ENCODE peak calls at places on chromosomes 6 and 20, in six cellular contexts. J is prostate gland, C is cardiac fibroblast, I is HCT116, E is natural killer cell, R is RWPE1. Z is an unnamed sample.

GRCh38 chr6:134080171-134080795 is 27.9 kb upstream of the SLC2A12 start:
- DNase-seq in I (no peak), E (no peak), C (no peak), J (no peak), R (peak; percentile 11), Z (no peak)

GRCh38 chr6:151239603-151240035 is at the start of gene AKAP12:
- DNase-seq in I (no peak), R (no peak), J (no peak), E (no peak), C (peak; percentile 63), Z (no peak)

GRCh38 chr6:155273438-155273837 is 9.6 kb downstream of the CLDN20 start:
- DNase-seq in J (no peak), E (no peak), C (peak; percentile 88), I (no peak), R (peak; percentile 24), Z (no peak)

GRCh38 chr6:13741358-13741757 is 29.7 kb upstream of the RANBP9 start:
- DNase-seq in C (no peak), I (no peak), R (no peak), J (no peak), E (no peak), Z (no peak)

GRCh38 chr6:169911264-169912263 is 160.1 kb downstream of the ERMARD start:
- DNase-seq in I (no peak), J (no peak), C (no peak), E (no peak), R (no peak), Z (no peak)

GRCh38 chr20:35042268-35042667 is 50.3 kb downstream of the TRPC4AP start:
- DNase-seq in C (no peak), E (no peak), J (no peak), R (no peak), I (no peak), Z (no peak)

GRCh38 chr6:147161974-147162495 is 42.2 kb upstream of the STXBP5 start:
- DNase-seq in I (no peak), C (peak; percentile 81), J (no peak), R (peak; percentile 60), E (no peak), Z (no peak)

GRCh38 chr6:18280084-18280483 is 15.8 kb upstream of the DEK start:
- DNase-seq in J (no peak), I (no peak), E (no peak), C (no peak), R (peak; percentile 54), Z (no peak)

GRCh38 chr6:37077459-37078296 is 72.2 kb downstream of the FGD2 start:
- DNase-seq in R (peak; percentile 40), J (peak; percentile 14), E (no peak), C (peak; percentile 97), I (no peak), Z (no peak)

GRCh38 chr20:63466861-63467260 is 5.6 kb downstream of the KCNQ2 start:
- DNase-seq in I (no peak), C (no peak), R (no peak), E (no peak), J (no peak), Z (no peak)

GRCh38 chr6:119602215-119603178 is 252.9 kb upstream of the MAN1A1 start:
- DNase-seq in E (no peak), I (no peak), J (no peak), R (peak; percentile 76), C (peak; percentile 30), Z (no peak)

GRCh38 chr20:61988665-61989064 is 77.0 kb downstream of the TAF4 start:
- DNase-seq in E (no peak), R (no peak), J (no peak), I (no peak), C (no peak), Z (no peak)

GRCh38 chr20:23686046-23686750 is 2.6 kb downstream of the CST4 start:
- DNase-seq in J (no peak), C (no peak), I (no peak), E (no peak), R (no peak), Z (no peak)

GRCh38 chr20:41436679-41437078 is 70.1 kb upstream of the EMILIN3 start:
- DNase-seq in R (no peak), J (no peak), E (no peak), C (peak; percentile 58), I (no peak), Z (no peak)

GRCh38 chr6:42889815-42890214 is 10.4 kb downstream of the RPL7L1 start:
- DNase-seq in J (no peak), R (no peak), C (no peak), E (no peak), I (no peak), Z (no peak)

GRCh38 chr6:16319813-16320532 is 81.6 kb downstream of the GMPR start:
- DNase-seq in E (peak; percentile 63), C (peak; percentile 89), I (peak; percentile 59), J (peak; percentile 63), R (peak; percentile 74), Z (no peak)

GRCh38 chr20:62258499-62259293 is 20.4 kb downstream of the OSBPL2 start:
- DNase-seq in J (no peak), I (no peak), C (peak; percentile 71), E (no peak), R (peak; percentile 47), Z (no peak)

GRCh38 chr6:131182991-131183425 is 47.7 kb downstream of the AKAP7 start:
- DNase-seq in C (peak; percentile 65), E (no peak), J (no peak), I (no peak), R (no peak), Z (no peak)

GRCh38 chr6:74605942-74606341 is 599.9 kb downstream of the COL12A1 start:
- DNase-seq in I (no peak), R (no peak), J (no peak), E (no peak), C (no peak), Z (no peak)

GRCh38 chr6:36230376-36230775 is 33.8 kb downstream of the BRPF3 start:
- DNase-seq in J (no peak), C (no peak), I (no peak), E (no peak), R (peak; percentile 34), Z (no peak)

GRCh38 chr6:123016431-123017110 is 20.5 kb downstream of the CLVS2 start:
- DNase-seq in I (no peak), E (no peak), R (no peak), C (no peak), J (no peak), Z (no peak)

GRCh38 chr6:57301755-57302154 is 15.7 kb upstream of the PRIM2 start:
- DNase-seq in R (no peak), I (no peak), J (no peak), C (no peak), E (no peak), Z (no peak)

GRCh38 chr6:170174771-170175643 is 115.9 kb downstream of the DLL1 start:
- DNase-seq in R (no peak), E (peak; percentile 17), I (no peak), J (peak; percentile 5), C (no peak), Z (no peak)

GRCh38 chr6:21909321-21909720 is 315.8 kb downstream of the SOX4 start:
- DNase-seq in C (no peak), J (no peak), E (no peak), R (peak; percentile 26), I (no peak), Z (no peak)

GRCh38 chr20:10761786-10762185 is 88.0 kb upstream of the JAG1 start:
- DNase-seq in E (no peak), I (no peak), R (peak; percentile 18), C (peak; percentile 75), J (no peak), Z (no peak)

GRCh38 chr6:29955783-29956182 is 13.5 kb downstream of the HLA-A start:
- DNase-seq in I (no peak), R (no peak), J (no peak), E (no peak), C (no peak), Z (no peak)

GRCh38 chr20:14234666-14235295 is 102.6 kb downstream of the FLRT3 start:
- DNase-seq in R (peak; percentile 41), C (peak; percentile 15), J (no peak), E (no peak), I (no peak), Z (no peak)

GRCh38 chr6:127120787-127121636 is 2.5 kb downstream of the RSPO3 start:
- DNase-seq in I (peak; percentile 63), E (no peak), R (peak; percentile 57), J (peak; percentile 36), C (peak; percentile 81), Z (peak; percentile 48)
- TF ChIP-seq CTCF in I (peak; percentile 70), E (no peak), R (peak; percentile 43), J (peak; percentile 63), C (peak; percentile 88), Z (peak; percentile 98)

GRCh38 chr6:24893342-24893850 is 42.4 kb downstream of the RIPOR2 start:
- DNase-seq in R (no peak), C (no peak), E (no peak), J (no peak), I (no peak), Z (no peak)

GRCh38 chr6:24891004-24891403 is 44.8 kb downstream of the RIPOR2 start:
- DNase-seq in R (no peak), I (no peak), E (no peak), C (no peak), J (no peak), Z (no peak)

GRCh38 chr6:24887520-24887919 is 48.2 kb downstream of the RIPOR2 start:
- DNase-seq in E (no peak), I (no peak), C (no peak), J (no peak), R (no peak), Z (no peak)

GRCh38 chr6:24890471-24890870 is 45.3 kb downstream of the RIPOR2 start:
- DNase-seq in C (no peak), I (no peak), J (no peak), E (no peak), R (no peak), Z (no peak)

GRCh38 chr6:24888967-24889366 is 46.8 kb downstream of the RIPOR2 start:
- DNase-seq in J (no peak), I (no peak), E (no peak), R (no peak), C (no peak), Z (no peak)
- TF ChIP-seq CTCF in J (no peak), I (no peak), E (no peak), R (no peak), C (no peak), Z (no peak)

DNA sequence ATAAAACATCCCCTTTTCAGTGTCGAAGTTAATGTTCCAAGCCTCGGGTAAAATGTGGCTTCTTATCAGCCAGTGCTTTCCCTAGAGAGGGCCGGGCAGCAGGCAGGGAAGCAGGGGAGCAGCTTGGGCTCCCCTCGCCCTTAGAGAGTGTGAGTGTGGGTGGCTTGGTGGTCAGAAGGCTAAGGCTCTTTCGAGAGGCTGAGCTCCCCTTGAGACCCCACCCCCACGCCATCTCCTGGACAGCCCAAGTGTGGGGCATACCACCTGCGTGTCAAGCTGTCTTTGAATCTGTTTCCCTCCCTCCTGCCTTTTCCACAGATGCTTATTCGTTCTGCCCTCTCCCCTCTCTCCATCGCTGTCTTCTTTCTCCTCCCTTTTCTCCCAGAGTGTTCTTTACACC is 95.1 kb upstream of the FOXP4 start:
- DNase-seq in R (no peak), E (no peak), J (no peak), C (no peak), I (no peak), Z (no peak)
- TF ChIP-seq CTCF in R (no peak), E (no peak), J (no peak), C (peak; percentile 6), I (peak; percentile 33), Z (peak; percentile 6)

GRCh38 chr6:26258199-26258977 is 106.6 kb upstream of the BTN3A2 start:
- DNase-seq in R (no peak), J (no peak), E (no peak), C (no peak), I (no peak), Z (no peak)
- TF ChIP-seq CTCF in R (no peak), J (no peak), E (no peak), C (peak; percentile 15), I (peak; percentile 38), Z (peak; percentile 12)

GRCh38 chr6:106883808-106884262 is 90.7 kb downstream of the CD24 start:
- DNase-seq in E (no peak), J (no peak), C (no peak), I (no peak), R (no peak), Z (no peak)
- TF ChIP-seq CTCF in E (no peak), J (no peak), C (no peak), I (peak; percentile 47), R (no peak), Z (no peak)